ENCODE peak calls at places on chromosomes 6 and 20, in seven cellular contexts. I is left ventricle myocardium inferior, O is left lung, K is MM.1S, V is body of pancreas, E is pancreas, H is WERI-Rb-1. F is an unnamed sample. For H3K27me3, the result is how much of the 10 kb centered on the place peaks cover.

GRCh38 chr6:6987749-6988148 is 120.0 kb upstream of the RREB1 start:
- DNase-seq in I (no peak), H (peak), E (no peak), K (no peak), V (no peak), O (no peak), F (no peak)

GRCh38 chr6:6330407-6330806 is 9.9 kb upstream of the F13A1 start:
- DNase-seq in I (no peak), O (no peak), K (no peak), E (no peak), V (no peak), H (no peak), F (no peak)

GRCh38 chr20:24842591-24843442 is 106.3 kb upstream of the CST7 start:
- DNase-seq in V (no peak), O (no peak), E (no peak), I (no peak), K (peak), H (no peak), F (no peak)

GRCh38 chr20:44040202-44040915 is 125.7 kb downstream of the TOX2 start:
- DNase-seq in E (no peak), K (no peak), V (no peak), I (no peak), H (no peak), O (no peak), F (no peak)

GRCh38 chr6:116971959-116972358 is 94.9 kb downstream of the RFX6 start:
- DNase-seq in K (peak), O (no peak), V (peak), I (no peak), E (peak), H (peak), F (peak)

GRCh38 chr20:36344517-36345132 is 38.5 kb downstream of the DLGAP4 start:
- DNase-seq in V (peak), H (no peak), E (peak), O (no peak), I (peak), K (peak), F (no peak)

GRCh38 chr20:57531986-57532566 is 7.1 kb upstream of the CTCFL start:
- DNase-seq in E (no peak), K (no peak), O (no peak), I (no peak), V (no peak), H (no peak), F (no peak)

GRCh38 chr6:47141166-47141565 is 99.0 kb upstream of the ADGRF1 start:
- DNase-seq in E (no peak), H (no peak), K (no peak), I (no peak), V (no peak), O (no peak), F (no peak)

GRCh38 chr20:41467690-41468089 is 101.1 kb upstream of the EMILIN3 start:
- DNase-seq in V (no peak), O (no peak), K (no peak), I (no peak), E (no peak), H (no peak), F (no peak)

GRCh38 chr6:128047989-128048388 is 147.1 kb upstream of the THEMIS start:
- DNase-seq in E (no peak), I (no peak), O (no peak), H (no peak), K (no peak), V (no peak), F (no peak)

GRCh38 chr6:11701568-11701967 is 77.0 kb downstream of the ADTRP start:
- DNase-seq in O (no peak), I (no peak), H (no peak), E (no peak), V (no peak), K (no peak), F (no peak)

GRCh38 chr6:137851669-137852068 is 15.4 kb upstream of the TNFAIP3 start:
- DNase-seq in O (no peak), E (no peak), H (no peak), K (no peak), I (no peak), V (no peak), F (no peak)

GRCh38 chr6:106631356-106631755 is 2.0 kb downstream of the QRSL1 start:
- DNase-seq in V (peak), I (no peak), O (no peak), K (no peak), E (no peak), H (no peak), F (no peak)

GRCh38 chr6:122838060-122838780 is 49.2 kb downstream of the SMPDL3A start:
- DNase-seq in V (no peak), O (no peak), H (no peak), E (no peak), K (peak), I (no peak), F (no peak)

GRCh38 chr20:23180451-23180921 is 94.4 kb upstream of the CD93 start:
- DNase-seq in O (no peak), K (no peak), H (no peak), E (no peak), I (peak), V (no peak), F (no peak)

GRCh38 chr6:68108243-68108835 is 526.7 kb upstream of the ADGRB3 start:
- DNase-seq in K (no peak), I (no peak), H (no peak), O (no peak), V (no peak), E (no peak), F (no peak)

GRCh38 chr20:47785900-47786762 is 850 bp upstream of the SULF2 start:
- DNase-seq in V (peak), E (peak), H (peak), I (peak), O (peak), K (peak), F (peak)

GRCh38 chr6:157089851-157090250 is 233.5 kb downstream of the TMEM242 start:
- DNase-seq in K (no peak), V (no peak), H (no peak), I (no peak), O (no peak), E (no peak), F (no peak)

GRCh38 chr6:133289733-133290306 is 48.7 kb downstream of the EYA4 start:
- DNase-seq in V (no peak), K (no peak), O (no peak), I (no peak), E (no peak), H (no peak), F (no peak)

GRCh38 chr6:19789100-19789805 is 47.9 kb upstream of the ID4 start:
- DNase-seq in K (no peak), O (no peak), H (no peak), I (no peak), V (no peak), E (no peak), F (no peak)
- H3K4me3 ChIP-seq in K (no peak), O (no peak), H (no peak), I (no peak), V (no peak), E (no peak), F (no peak)

DNA sequence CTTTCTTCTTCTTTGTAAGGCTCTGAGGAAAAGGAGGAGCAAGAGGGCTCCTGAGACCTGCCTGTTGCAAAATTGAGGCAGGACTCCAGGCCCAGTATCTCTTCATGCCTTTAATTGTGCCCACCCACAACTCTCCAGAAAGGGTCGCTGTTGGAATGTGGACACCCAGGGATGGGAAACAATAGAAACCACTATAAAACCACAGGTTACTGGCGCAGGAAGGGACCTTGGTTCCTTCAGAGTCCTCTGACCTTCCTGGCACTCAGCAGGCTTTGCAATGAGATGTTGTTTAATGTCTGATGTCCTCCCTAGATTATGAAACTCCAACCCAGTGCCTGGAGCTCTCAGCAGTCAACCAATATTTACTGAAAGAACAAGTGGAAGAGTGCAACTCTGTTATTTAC is 136.9 kb downstream of the FNDC1 start:
- DNase-seq in O (no peak), E (no peak), H (no peak), K (no peak), V (no peak), I (no peak), F (no peak)
- TF ChIP-seq CTCF in O (no peak), E (no peak), H (no peak), K (no peak), V (no peak), I (no peak), F (no peak)

GRCh38 chr6:34027445-34027936 is 118.4 kb downstream of the GRM4 start:
- DNase-seq in V (peak), E (peak), K (peak), O (no peak), I (peak), H (peak), F (peak)
- H3K27me3 ChIP-seq in V (under half), E (under half), K (half or more), O (under half), I (half or more), H (under half), F (under half)

DNA sequence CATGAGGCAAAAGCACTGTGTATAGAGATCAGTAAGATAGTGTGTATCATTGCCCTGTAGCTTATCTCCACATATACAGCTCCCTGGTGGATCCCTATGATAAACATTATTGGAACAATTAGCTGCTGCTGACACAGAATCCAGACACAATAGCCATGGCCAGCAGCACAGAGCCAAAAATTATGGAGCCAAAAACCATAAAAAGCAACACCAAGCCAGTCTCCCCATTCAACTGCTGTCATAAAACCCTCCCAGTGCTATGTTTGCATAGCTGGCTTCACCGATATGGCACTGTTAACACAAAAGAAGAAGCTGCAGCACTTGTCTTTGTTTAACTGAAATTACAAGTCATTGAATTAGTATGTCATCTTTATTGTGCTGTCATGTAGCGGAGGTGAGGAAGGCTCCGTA is 731.8 kb upstream of the MMS22L start:
- DNase-seq in V (no peak), I (no peak), O (no peak), E (no peak), H (no peak), K (no peak), F (no peak)
- H3K4me3 ChIP-seq in V (no peak), I (no peak), O (no peak), E (no peak), H (no peak), K (no peak), F (no peak)

GRCh38 chr20:3251806-3252205 is 12.8 kb upstream of the SLC4A11 start:
- DNase-seq in I (peak), E (no peak), K (no peak), H (no peak), O (no peak), V (no peak), F (no peak)

GRCh38 chr20:3247638-3248037 is 8.6 kb upstream of the SLC4A11 start:
- DNase-seq in V (no peak), K (no peak), O (no peak), E (no peak), H (no peak), I (no peak), F (no peak)

GRCh38 chr20:3248993-3249347 is 10.0 kb upstream of the SLC4A11 start:
- DNase-seq in K (no peak), E (no peak), O (no peak), V (no peak), I (no peak), H (no peak), F (no peak)

GRCh38 chr20:3248167-3248992 is 9.4 kb upstream of the SLC4A11 start:
- DNase-seq in I (peak), H (no peak), K (no peak), O (no peak), V (peak), E (no peak), F (no peak)

GRCh38 chr20:3250091-3250504 is 11.1 kb upstream of the SLC4A11 start:
- DNase-seq in E (no peak), K (no peak), I (no peak), H (peak), V (no peak), O (no peak), F (no peak)
- TF ChIP-seq CTCF in E (no peak), K (peak), I (no peak), H (peak), V (no peak), O (no peak), F (peak)

F was measured in BE2C.